ENCODE peak calls at places on chromosomes 11 and 22, in four cellular contexts. B is astrocyte of the spinal cord, W is AG04449, S is bronchial epithelial cell. F is an unnamed sample.

GRCh38 chr11:72445423-72445822 is 11.1 kb upstream of the CLPB start:
- DNase-seq in B (no peak), W (no peak), S (no peak), F (no peak)

GRCh38 chr11:38100836-38101235 is 1502.8 kb upstream of the RAG2 start:
- DNase-seq in B (no peak), W (no peak), S (no peak), F (no peak)

GRCh38 chr22:44448271-44448780 is 49.7 kb downstream of the RTL6 start:
- DNase-seq in B (peak), W (peak), S (peak), F (no peak)

GRCh38 chr11:61627831-61628753 is 47.2 kb upstream of the SYT7 start:
- DNase-seq in B (peak), W (no peak), S (peak), F (peak)

GRCh38 chr22:37906364-37907008 is 389 bp downstream of the MICALL1 start:
- DNase-seq in B (no peak), W (no peak), S (no peak), F (peak)

GRCh38 chr22:26725012-26725676 is 67.8 kb downstream of the MIAT start:
- DNase-seq in B (no peak), W (no peak), S (no peak), F (no peak)

GRCh38 chr22:37353839-37354238 is 71.5 kb downstream of the CYTH4 start:
- DNase-seq in B (peak), W (no peak), S (peak), F (no peak)

GRCh38 chr11:29161216-29161615 is 855.6 kb downstream of the KCNA4 start:
- DNase-seq in B (peak), W (no peak), S (peak), F (no peak)

GRCh38 chr22:45537734-45538181 is 35.1 kb downstream of the FBLN1 start:
- DNase-seq in B (peak), W (no peak), S (peak), F (no peak)

GRCh38 chr11:84390441-84391078 is 1104.4 kb upstream of the CCDC90B start:
- DNase-seq in B (peak), W (no peak), S (peak), F (no peak)
- TF ChIP-seq CTCF in B (peak), W (no peak), S (no peak), F (no peak)

DNA sequence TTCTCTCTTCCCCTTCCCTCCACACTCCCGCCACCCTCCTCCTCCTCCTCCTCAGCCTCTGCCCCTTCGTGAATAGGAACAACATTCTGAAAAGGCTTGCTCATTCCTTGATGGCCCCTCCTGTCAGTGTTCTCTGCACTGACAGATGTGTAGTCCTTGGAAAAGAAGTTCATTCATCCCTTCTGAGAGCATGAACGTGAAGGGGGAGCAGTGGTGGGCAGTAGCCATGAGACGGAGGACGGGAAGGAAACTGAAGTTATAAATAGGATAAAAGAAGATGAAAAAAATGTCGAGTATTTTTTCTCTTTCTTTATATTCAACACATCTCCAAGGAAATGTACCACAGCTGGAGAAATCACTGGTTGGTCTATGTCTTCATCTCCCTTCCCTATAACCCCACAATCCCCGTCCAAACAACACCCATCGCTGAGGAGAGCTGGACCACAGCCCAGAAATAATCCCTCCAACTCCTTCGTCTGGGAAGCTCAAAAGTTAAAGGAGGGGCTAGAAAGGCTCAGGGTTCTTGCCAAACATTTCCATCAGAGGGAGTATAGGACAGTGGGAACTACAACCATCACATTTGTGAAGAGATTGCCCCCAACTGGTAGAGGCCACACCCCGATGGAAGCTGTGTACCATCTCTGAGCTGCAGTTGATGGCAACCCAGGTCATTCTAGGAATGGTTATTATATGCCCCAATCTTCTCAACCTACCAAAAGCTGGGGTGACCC is 33.5 kb downstream of the ETS1 start:
- DNase-seq in B (peak), W (no peak), S (no peak), F (no peak)
- TF ChIP-seq CTCF in B (peak), W (peak), S (no peak), F (no peak)

GRCh38 chr11:111833524-111833923 is 37.9 kb downstream of the ALG9 start:
- DNase-seq in B (no peak), W (no peak), S (no peak), F (no peak)
- TF ChIP-seq CTCF in B (peak), W (no peak), S (no peak), F (no peak)

GRCh38 chr22:25282671-25283561 is 63.5 kb downstream of the CRYBB2 start:
- DNase-seq in B (no peak), W (no peak), S (no peak), F (peak)
- TF ChIP-seq CTCF in B (no peak), W (no peak), S (no peak), F (no peak)

DNA sequence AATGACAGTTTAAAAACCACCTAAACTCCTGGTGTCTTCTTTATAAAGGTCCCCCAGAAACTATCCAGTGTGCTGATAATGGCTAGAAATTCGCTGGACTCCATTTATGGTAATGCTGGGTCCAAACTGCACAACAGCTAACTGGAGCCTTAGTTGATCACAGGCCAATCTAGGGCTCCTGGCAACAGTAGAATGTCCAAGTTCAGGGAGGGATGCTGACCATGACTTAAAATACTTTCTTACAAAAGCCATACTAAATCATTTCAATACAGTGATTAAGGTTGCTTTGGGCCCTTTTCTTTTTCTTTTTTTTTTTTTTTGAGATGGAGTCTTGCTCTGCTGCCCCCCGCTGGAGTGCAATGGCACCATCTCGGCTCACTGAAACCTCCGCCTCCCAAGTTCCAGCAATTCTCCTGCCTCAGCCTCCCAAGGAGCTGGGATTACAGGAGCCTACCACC is 14.5 kb upstream of the GAB2 start:
- DNase-seq in B (no peak), W (no peak), S (no peak), F (peak)
- TF ChIP-seq CTCF in B (peak), W (peak), S (peak), F (peak)